ENCODE peak calls at places on chromosomes 7 and 10, in five cellular contexts. P is NCI-H345; Q is BE2C; Y is endothelial cell; O is activated CD8-positive, alpha-beta memory T cell treated with anti-CD3 and anti-CD28 coated beads, Interleukin-2, amount 50 U/mL, for 48 hours. S is an unnamed sample.

GRCh38 chr10:118712930-118713634 is 41.7 kb downstream of the CACUL1 start:
- DNase-seq in P (no peak), Q (peak), Y (peak), O (no peak), S (no peak)

GRCh38 chr7:31883761-31884164 is 186.4 kb downstream of the PDE1C start:
- DNase-seq in Y (no peak), O (no peak), Q (no peak), P (no peak), S (no peak)

GRCh38 chr10:130721971-130722370 is 585.8 kb downstream of the GLRX3 start:
- DNase-seq in P (no peak), O (no peak), Q (no peak), Y (no peak), S (no peak)

GRCh38 chr7:12757443-12757842 is 70.0 kb downstream of the ARL4A start:
- DNase-seq in O (no peak), P (no peak), Q (no peak), Y (no peak), S (no peak)

GRCh38 chr10:23192741-23193434 is 776 bp downstream of the PTF1A start:
- DNase-seq in Y (no peak), Q (no peak), O (no peak), P (no peak), S (no peak)

GRCh38 chr7:121945849-121946238 is 72.9 kb downstream of the PTPRZ1 start:
- DNase-seq in Y (no peak), O (no peak), Q (no peak), P (no peak), S (no peak)

GRCh38 chr10:43674546-43675205 is 26.0 kb upstream of the ZNF32 start:
- DNase-seq in Q (no peak), Y (no peak), O (no peak), P (no peak), S (no peak)

GRCh38 chr7:155869784-155870076 is 57.5 kb upstream of the SHH start:
- DNase-seq in Y (no peak), Q (peak), O (peak), P (no peak), S (no peak)

GRCh38 chr10:35328404-35329037 is 7.8 kb upstream of the CCNY start:
- DNase-seq in Y (no peak), P (no peak), O (peak), Q (no peak), S (no peak)

GRCh38 chr10:4283841-4284610 is 499.0 kb upstream of the KLF6 start:
- DNase-seq in Q (no peak), Y (no peak), O (no peak), P (no peak), S (no peak)

GRCh38 chr10:38054361-38054797 is 39.8 kb upstream of the ZNF37A start:
- DNase-seq in P (no peak), O (no peak), Y (no peak), Q (no peak), S (no peak)

GRCh38 chr7:102912742-102913141 is at the start of gene LRRC17:
- DNase-seq in Q (no peak), O (no peak), Y (no peak), P (peak), S (no peak)

GRCh38 chr7:21580073-21580521 is 37.3 kb downstream of the DNAH11 start:
- DNase-seq in P (peak), O (no peak), Y (no peak), Q (no peak), S (no peak)

GRCh38 chr7:79968894-79969293 is 165.7 kb upstream of the GNAI1 start:
- DNase-seq in P (no peak), Q (peak), O (no peak), Y (no peak), S (no peak)

GRCh38 chr10:5292196-5292735 is 72.5 kb upstream of the UCN3 start:
- DNase-seq in Q (no peak), O (no peak), Y (no peak), P (no peak), S (no peak)

GRCh38 chr7:43639858-43640491 is 57.1 kb downstream of the STK17A start:
- DNase-seq in Y (no peak), O (no peak), P (peak), Q (no peak), S (no peak)

GRCh38 chr10:49080071-49080470 is 35.3 kb downstream of the VSTM4 start:
- DNase-seq in Q (no peak), O (peak), P (peak), Y (no peak), S (no peak)

GRCh38 chr7:128883622-128884549 is 21.2 kb downstream of the ATP6V1F start:
- DNase-seq in P (peak), Q (peak), Y (peak), O (peak), S (no peak)

GRCh38 chr10:127908958-127909267 is 2.0 kb downstream of the PTPRE start:
- DNase-seq in Y (no peak), O (no peak), Q (no peak), P (no peak), S (no peak)

GRCh38 chr7:23944131-23944530 is 234.1 kb downstream of the STK31 start:
- DNase-seq in O (no peak), P (no peak), Q (no peak), Y (no peak), S (no peak)

GRCh38 chr10:107554351-107554750 is 389.8 kb upstream of the SORCS1 start:
- DNase-seq in P (no peak), Q (no peak), Y (no peak), O (no peak), S (no peak)

GRCh38 chr10:80701706-80702105 is 164.0 kb downstream of the SH2D4B start:
- DNase-seq in P (no peak), O (no peak), Q (no peak), Y (no peak), S (no peak)

GRCh38 chr10:11381023-11381422 is 230.4 kb downstream of the USP6NL start:
- DNase-seq in Q (no peak), P (no peak), Y (no peak), O (peak), S (no peak)

GRCh38 chr7:18770154-18770807 is 274.7 kb downstream of the HDAC9 start:
- DNase-seq in P (no peak), Q (no peak), O (no peak), Y (no peak), S (no peak)

GRCh38 chr10:32952541-32953276 is 5.3 kb downstream of the ITGB1 start:
- DNase-seq in O (no peak), Q (no peak), P (no peak), Y (no peak), S (no peak)

GRCh38 chr7:90579181-90579688 is 16.9 kb upstream of the CDK14 start:
- DNase-seq in P (no peak), O (no peak), Y (no peak), Q (no peak), S (peak)

GRCh38 chr10:33095867-33096479 is 137.9 kb upstream of the ITGB1 start:
- DNase-seq in Y (no peak), O (no peak), Q (no peak), P (no peak), S (no peak)

GRCh38 chr7:83918142-83918541 is 269.2 kb upstream of the SEMA3E start:
- DNase-seq in P (no peak), O (no peak), Q (no peak), Y (no peak), S (no peak)

GRCh38 chr10:35194906-35195305 is 68.3 kb downstream of the CREM start:
- DNase-seq in O (no peak), Y (no peak), Q (no peak), P (no peak), S (no peak)

GRCh38 chr7:30225863-30226361 is 58.5 kb upstream of the ZNRF2 start:
- DNase-seq in Q (peak), Y (no peak), P (peak), O (no peak), S (peak)

S was measured in PC-9.